ENCODE peak calls at places on chromosomes 16 and 17, in ten cellular contexts. One of them, this sample, is unnamed.

GRCh38 chr17:81253358-81254131 is 14.4 kb downstream of the NDUFAF8 start:
- DNase-seq in K562: peak; percentile 66
- DNase-seq in heart left ventricle: no peak
- DNase-seq in A549: peak; percentile 62
- DNase-seq in stomach: peak; percentile 57
- DNase-seq in body of pancreas: peak; percentile 46
- DNase-seq in ovary: no peak
- DNase-seq in tibial nerve: peak; percentile 66
- DNase-seq in uterus: peak; percentile 53
- DNase-seq in Peyer's patch: peak; percentile 73
- DNase-seq in this sample: no peak

GRCh38 chr17:602436-602835 is 112.2 kb downstream of the VPS53 start:
- DNase-seq in body of pancreas: no peak
- DNase-seq in K562: peak; percentile 35
- DNase-seq in stomach: no peak
- DNase-seq in Peyer's patch: no peak
- DNase-seq in A549: no peak
- DNase-seq in uterus: no peak
- DNase-seq in tibial nerve: no peak
- DNase-seq in heart left ventricle: no peak
- DNase-seq in ovary: no peak
- DNase-seq in this sample: peak; percentile 33

GRCh38 chr17:41735744-41736143 is 1.3 kb upstream of the HAP1 start:
- DNase-seq in stomach: no peak
- DNase-seq in ovary: no peak
- DNase-seq in body of pancreas: no peak
- DNase-seq in Peyer's patch: no peak
- DNase-seq in A549: no peak
- DNase-seq in K562: no peak
- DNase-seq in uterus: no peak
- DNase-seq in heart left ventricle: no peak
- DNase-seq in tibial nerve: no peak
- DNase-seq in this sample: no peak

GRCh38 chr17:42190491-42191180 is 3.7 kb downstream of the GHDC start:
- DNase-seq in heart left ventricle: no peak
- DNase-seq in Peyer's patch: no peak
- DNase-seq in tibial nerve: no peak
- DNase-seq in uterus: no peak
- DNase-seq in ovary: no peak
- DNase-seq in stomach: no peak
- DNase-seq in A549: no peak
- DNase-seq in body of pancreas: no peak
- DNase-seq in K562: no peak
- DNase-seq in this sample: no peak

GRCh38 chr17:30391534-30391933 is 12.8 kb downstream of the CPD start:
- DNase-seq in stomach: no peak
- DNase-seq in body of pancreas: no peak
- DNase-seq in uterus: no peak
- DNase-seq in A549: no peak
- DNase-seq in ovary: no peak
- DNase-seq in Peyer's patch: no peak
- DNase-seq in tibial nerve: no peak
- DNase-seq in heart left ventricle: no peak
- DNase-seq in K562: no peak
- DNase-seq in this sample: no peak

GRCh38 chr16:13402601-13403000 is 501.2 kb downstream of the SHISA9 start:
- DNase-seq in tibial nerve: no peak
- DNase-seq in A549: no peak
- DNase-seq in K562: no peak
- DNase-seq in uterus: no peak
- DNase-seq in stomach: no peak
- DNase-seq in ovary: no peak
- DNase-seq in body of pancreas: no peak
- DNase-seq in heart left ventricle: no peak
- DNase-seq in Peyer's patch: no peak
- DNase-seq in this sample: no peak

GRCh38 chr16:15856901-15857778 is at the start of gene MYH11:
- DNase-seq in body of pancreas: no peak
- DNase-seq in heart left ventricle: peak; percentile 19
- DNase-seq in tibial nerve: no peak
- DNase-seq in stomach: no peak
- DNase-seq in ovary: peak; percentile 49
- DNase-seq in Peyer's patch: peak; percentile 44
- DNase-seq in K562: no peak
- DNase-seq in A549: no peak
- DNase-seq in uterus: peak; percentile 81
- DNase-seq in this sample: no peak

GRCh38 chr16:85689285-85689949 is 663 bp upstream of the GINS2 start:
- DNase-seq in body of pancreas: peak; percentile 45
- DNase-seq in K562: no peak
- DNase-seq in uterus: no peak
- DNase-seq in stomach: peak; percentile 33
- DNase-seq in A549: peak; percentile 33
- DNase-seq in tibial nerve: no peak
- DNase-seq in heart left ventricle: no peak
- DNase-seq in Peyer's patch: no peak
- DNase-seq in ovary: no peak
- DNase-seq in this sample: no peak

GRCh38 chr17:19747829-19748806 is at the start of gene ALDH3A1:
- DNase-seq in A549: peak; percentile 83
- DNase-seq in uterus: no peak
- DNase-seq in heart left ventricle: no peak
- DNase-seq in body of pancreas: peak; percentile 63
- DNase-seq in K562: no peak
- DNase-seq in tibial nerve: no peak
- DNase-seq in Peyer's patch: no peak
- DNase-seq in ovary: no peak
- DNase-seq in stomach: peak; percentile 89
- DNase-seq in this sample: no peak

GRCh38 chr17:80995131-80995530 is 3.5 kb downstream of the CHMP6 start:
- DNase-seq in K562: no peak
- DNase-seq in uterus: no peak
- DNase-seq in heart left ventricle: no peak
- DNase-seq in ovary: no peak
- DNase-seq in A549: no peak
- DNase-seq in body of pancreas: no peak
- DNase-seq in tibial nerve: no peak
- DNase-seq in stomach: no peak
- DNase-seq in Peyer's patch: no peak
- DNase-seq in this sample: no peak

GRCh38 chr17:14361470-14361869 is 60.6 kb downstream of the HS3ST3B1 start:
- DNase-seq in A549: no peak
- DNase-seq in ovary: no peak
- DNase-seq in K562: no peak
- DNase-seq in stomach: no peak
- DNase-seq in heart left ventricle: no peak
- DNase-seq in Peyer's patch: no peak
- DNase-seq in tibial nerve: no peak
- DNase-seq in uterus: no peak
- DNase-seq in body of pancreas: no peak
- DNase-seq in this sample: no peak

GRCh38 chr17:14356043-14356637 is 55.3 kb downstream of the HS3ST3B1 start:
- DNase-seq in A549: no peak
- DNase-seq in body of pancreas: no peak
- DNase-seq in heart left ventricle: no peak
- DNase-seq in ovary: no peak
- DNase-seq in tibial nerve: no peak
- DNase-seq in stomach: no peak
- DNase-seq in Peyer's patch: no peak
- DNase-seq in K562: no peak
- DNase-seq in uterus: no peak
- DNase-seq in this sample: no peak

GRCh38 chr17:14361945-14362508 is 61.1 kb downstream of the HS3ST3B1 start:
- DNase-seq in ovary: no peak
- DNase-seq in heart left ventricle: no peak
- DNase-seq in K562: peak; percentile 18
- DNase-seq in Peyer's patch: no peak
- DNase-seq in A549: no peak
- DNase-seq in body of pancreas: no peak
- DNase-seq in stomach: no peak
- DNase-seq in uterus: no peak
- DNase-seq in tibial nerve: no peak
- DNase-seq in this sample: no peak

GRCh38 chr17:14360851-14361250 is 60.0 kb downstream of the HS3ST3B1 start:
- DNase-seq in stomach: no peak
- DNase-seq in uterus: no peak
- DNase-seq in K562: no peak
- DNase-seq in body of pancreas: no peak
- DNase-seq in Peyer's patch: no peak
- DNase-seq in tibial nerve: no peak
- DNase-seq in heart left ventricle: no peak
- DNase-seq in ovary: no peak
- DNase-seq in A549: no peak
- DNase-seq in this sample: no peak

DNA sequence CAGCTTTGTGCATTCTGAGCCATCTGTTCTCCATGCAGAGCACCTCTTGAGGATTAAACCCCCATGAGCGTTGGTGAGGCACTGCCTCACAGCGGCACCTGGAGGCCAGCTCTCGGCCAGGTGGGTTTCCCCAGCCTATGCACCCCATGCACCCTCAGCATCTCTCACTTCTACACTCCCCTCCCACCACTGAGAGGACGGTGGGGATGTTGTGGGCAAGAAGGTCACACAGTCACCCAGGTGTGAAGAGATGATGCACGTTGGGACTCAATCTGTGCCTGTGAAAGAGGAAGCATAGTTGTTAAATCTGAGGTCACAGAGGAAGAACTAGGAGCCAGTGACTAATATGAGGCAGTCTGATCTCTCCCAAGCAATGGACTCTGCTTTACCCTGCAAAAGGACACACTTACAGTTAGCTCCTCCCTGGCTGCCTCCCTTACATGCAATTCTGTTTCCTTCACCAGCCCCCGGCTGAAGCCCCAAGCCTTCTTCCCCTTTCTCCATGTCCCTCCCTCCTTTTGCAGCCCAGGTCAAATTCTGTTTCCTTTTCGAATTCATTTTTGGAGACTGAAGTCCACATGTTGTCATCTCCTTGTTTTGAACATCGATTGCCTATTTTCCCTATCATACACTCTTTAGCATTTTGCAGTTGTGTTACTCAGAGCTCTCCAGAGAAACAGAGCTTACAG is 58.5 kb downstream of the HS3ST3B1 start:
- DNase-seq in heart left ventricle: no peak
- DNase-seq in stomach: no peak
- DNase-seq in body of pancreas: no peak
- DNase-seq in K562: no peak
- DNase-seq in tibial nerve: no peak
- DNase-seq in ovary: no peak
- DNase-seq in Peyer's patch: peak; percentile 66
- DNase-seq in uterus: no peak
- DNase-seq in A549: no peak
- DNase-seq in this sample: no peak
- TF ChIP-seq CTCF in heart left ventricle: no peak
- TF ChIP-seq CTCF in stomach: no peak
- TF ChIP-seq CTCF in body of pancreas: no peak
- TF ChIP-seq CTCF in K562: no peak
- TF ChIP-seq CTCF in tibial nerve: no peak
- TF ChIP-seq CTCF in ovary: no peak
- TF ChIP-seq CTCF in Peyer's patch: no peak
- TF ChIP-seq CTCF in uterus: no peak
- TF ChIP-seq CTCF in A549: no peak
- TF ChIP-seq CTCF in this sample: no peak

DNA sequence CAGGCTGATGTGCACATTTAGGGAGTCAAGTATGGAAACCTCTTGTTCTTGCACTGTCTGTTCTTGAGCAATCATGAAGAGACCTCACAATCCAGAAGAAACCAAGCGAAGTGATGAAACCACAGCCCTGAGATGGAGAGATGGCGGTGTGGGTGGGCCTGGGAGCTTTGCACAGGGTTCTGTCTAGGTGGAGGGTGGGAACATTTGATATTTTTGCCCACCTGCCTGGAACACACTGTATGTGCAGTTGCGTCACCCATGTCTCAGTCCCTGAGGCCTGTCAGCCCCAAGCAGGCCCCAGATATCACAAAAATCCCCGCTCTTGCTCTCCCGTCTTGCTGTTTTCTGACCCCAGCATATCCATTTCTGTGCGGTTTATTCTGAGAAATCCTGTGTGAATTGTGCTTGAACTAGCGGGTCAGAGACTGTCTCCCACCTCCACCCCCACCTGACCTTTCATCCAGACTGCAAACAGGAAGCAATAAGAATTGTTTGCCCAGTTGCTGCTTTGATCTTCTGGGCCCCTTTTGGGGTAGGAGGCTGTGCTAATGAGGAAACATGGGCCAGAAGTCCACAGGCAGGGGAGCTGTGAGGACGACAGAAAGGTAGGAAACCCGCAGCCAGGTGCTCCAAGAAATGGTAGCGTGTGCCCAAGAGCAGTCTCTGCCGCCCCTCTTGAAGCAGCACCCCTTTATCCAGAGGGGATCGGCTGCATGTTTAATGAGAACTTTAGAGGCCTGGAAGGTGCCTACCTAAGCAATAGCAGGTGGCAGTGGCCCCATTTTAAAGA is 183.8 kb downstream of the CCDC182 start:
- DNase-seq in body of pancreas: no peak
- DNase-seq in ovary: no peak
- DNase-seq in uterus: no peak
- DNase-seq in A549: no peak
- DNase-seq in tibial nerve: no peak
- DNase-seq in stomach: no peak
- DNase-seq in Peyer's patch: no peak
- DNase-seq in K562: no peak
- DNase-seq in heart left ventricle: no peak
- DNase-seq in this sample: no peak
- TF ChIP-seq POLR2A in body of pancreas: no peak
- TF ChIP-seq POLR2A in ovary: no peak
- TF ChIP-seq POLR2A in uterus: no peak
- TF ChIP-seq POLR2A in A549: no peak
- TF ChIP-seq POLR2A in tibial nerve: no peak
- TF ChIP-seq POLR2A in stomach: no peak
- TF ChIP-seq POLR2A in Peyer's patch: no peak
- TF ChIP-seq POLR2A in K562: no peak
- TF ChIP-seq POLR2A in heart left ventricle: no peak
- TF ChIP-seq POLR2A in this sample: no peak

DNA sequence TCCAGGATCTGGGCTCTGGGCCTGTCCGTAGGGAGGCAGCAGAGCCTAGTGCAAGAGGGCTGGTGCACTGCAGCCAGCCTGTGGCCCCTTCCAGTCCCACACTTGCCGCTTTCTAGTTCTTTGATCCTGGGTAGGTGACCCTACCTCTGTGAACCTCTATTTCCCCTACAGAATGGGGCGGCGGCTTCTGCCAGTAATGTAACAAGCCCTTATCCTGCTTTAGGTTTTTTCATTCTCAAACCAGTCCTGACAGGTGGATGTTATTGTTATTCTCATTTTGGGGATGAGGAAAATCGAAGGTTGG is 744 bp downstream of the E4F1 start:
- DNase-seq in K562: peak; percentile 77
- DNase-seq in tibial nerve: no peak
- DNase-seq in ovary: no peak
- DNase-seq in stomach: no peak
- DNase-seq in body of pancreas: no peak
- DNase-seq in A549: no peak
- DNase-seq in heart left ventricle: no peak
- DNase-seq in Peyer's patch: no peak
- DNase-seq in uterus: no peak
- DNase-seq in this sample: no peak
- TF ChIP-seq CTCF in K562: no peak
- TF ChIP-seq CTCF in tibial nerve: no peak
- TF ChIP-seq CTCF in ovary: no peak
- TF ChIP-seq CTCF in stomach: no peak
- TF ChIP-seq CTCF in body of pancreas: peak; percentile 11
- TF ChIP-seq CTCF in A549: no peak
- TF ChIP-seq CTCF in heart left ventricle: no peak
- TF ChIP-seq CTCF in Peyer's patch: peak; percentile 27
- TF ChIP-seq CTCF in uterus: no peak
- TF ChIP-seq CTCF in this sample: peak; percentile 24

GRCh38 chr17:57011482-57012015 is 33.6 kb downstream of the SCPEP1 start:
- DNase-seq in A549: no peak
- DNase-seq in body of pancreas: no peak
- DNase-seq in ovary: no peak
- DNase-seq in Peyer's patch: no peak
- DNase-seq in stomach: no peak
- DNase-seq in tibial nerve: no peak
- DNase-seq in K562: no peak
- DNase-seq in heart left ventricle: no peak
- DNase-seq in uterus: no peak
- DNase-seq in this sample: no peak
- TF ChIP-seq POLR2A in A549: no peak
- TF ChIP-seq POLR2A in body of pancreas: no peak
- TF ChIP-seq POLR2A in ovary: no peak
- TF ChIP-seq POLR2A in Peyer's patch: no peak
- TF ChIP-seq POLR2A in stomach: no peak
- TF ChIP-seq POLR2A in tibial nerve: no peak
- TF ChIP-seq POLR2A in K562: no peak
- TF ChIP-seq POLR2A in heart left ventricle: no peak
- TF ChIP-seq POLR2A in uterus: no peak
- TF ChIP-seq POLR2A in this sample: no peak

This sample was measured in adrenal gland.